ENCODE peak calls at places on chromosomes 6 and 20, in four cellular contexts. A is upper lobe of left lung, J is tibial nerve, E is A549. I is an unnamed sample.

GRCh38 chr20:40532103-40532502 is 156.9 kb downstream of the MAFB start:
- DNase-seq in E (no peak), J (no peak), A (peak; percentile 28), I (no peak)

GRCh38 chr6:25239498-25239897 is 39.7 kb upstream of the CARMIL1 start:
- DNase-seq in E (no peak), A (no peak), J (no peak), I (no peak)

GRCh38 chr6:118625833-118626232 is 25.6 kb downstream of the CEP85L start:
- DNase-seq in J (no peak), E (no peak), A (no peak), I (no peak)

GRCh38 chr6:99434702-99435530 is 9.8 kb upstream of the PNISR start:
- DNase-seq in J (no peak), E (peak; percentile 19), A (no peak), I (no peak)

GRCh38 chr6:150886155-150886554 is 20.7 kb downstream of the MTHFD1L start:
- DNase-seq in E (no peak), A (no peak), J (no peak), I (no peak)

GRCh38 chr6:157492249-157492648 is 111.3 kb downstream of the ZDHHC14 start:
- DNase-seq in E (no peak), J (no peak), A (no peak), I (no peak)

GRCh38 chr6:12271997-12272396 is 18.2 kb upstream of the EDN1 start:
- DNase-seq in A (no peak), E (no peak), J (no peak), I (no peak)

GRCh38 chr20:63446174-63447024 is 26.1 kb downstream of the KCNQ2 start:
- DNase-seq in J (no peak), A (no peak), E (no peak), I (no peak)

GRCh38 chr6:130679684-130680083 is 147.5 kb upstream of the SMLR1 start:
- DNase-seq in E (no peak), J (no peak), A (no peak), I (no peak)

GRCh38 chr6:140779341-140779740 is 1353.4 kb upstream of the GJE1 start:
- DNase-seq in A (no peak), E (no peak), J (no peak), I (no peak)

GRCh38 chr6:113351183-113351834 is 505.8 kb upstream of the MARCKS start:
- DNase-seq in E (no peak), J (no peak), A (no peak), I (no peak)

GRCh38 chr6:34243901-34244884 is 4.6 kb downstream of the SMIM29 start:
- DNase-seq in J (peak; percentile 43), A (peak; percentile 80), E (peak; percentile 80), I (peak; percentile 71)

GRCh38 chr20:50358166-50358565 is 152.0 kb upstream of the PTPN1 start:
- DNase-seq in E (no peak), A (no peak), J (no peak), I (no peak)

GRCh38 chr6:143158113-143158581 is 97.5 kb downstream of the AIG1 start:
- DNase-seq in A (no peak), J (no peak), E (no peak), I (no peak)

GRCh38 chr20:64188682-64189529 is 24.7 kb downstream of the MYT1 start:
- DNase-seq in J (no peak), A (no peak), E (peak; percentile 65), I (no peak)

GRCh38 chr20:20680991-20681508 is 31.4 kb downstream of the RALGAPA2 start:
- DNase-seq in J (no peak), A (peak; percentile 48), E (no peak), I (no peak)

GRCh38 chr6:155085582-155086253 is 90.6 kb downstream of the TIAM2 start:
- DNase-seq in J (no peak), A (no peak), E (peak; percentile 9), I (no peak)

GRCh38 chr20:13883425-13883824 is 98.6 kb downstream of the NDUFAF5 start:
- DNase-seq in A (no peak), J (no peak), E (no peak), I (no peak)

GRCh38 chr6:16872543-16873230 is 111.4 kb upstream of the ATXN1 start:
- DNase-seq in E (no peak), A (no peak), J (no peak), I (no peak)

GRCh38 chr6:44161997-44162338 is 3.3 kb downstream of the CAPN11 start:
- DNase-seq in A (no peak), J (no peak), E (no peak), I (no peak)

GRCh38 chr6:35650015-35650414 is 38.7 kb downstream of the FKBP5 start:
- DNase-seq in J (no peak), A (no peak), E (no peak), I (no peak)

GRCh38 chr6:35651244-35651643 is 37.5 kb downstream of the FKBP5 start:
- DNase-seq in E (no peak), A (no peak), J (no peak), I (no peak)

GRCh38 chr6:35654883-35655282 is 33.8 kb downstream of the FKBP5 start:
- DNase-seq in E (no peak), J (no peak), A (no peak), I (no peak)
- H3K4me1 ChIP-seq in E (no peaks in the 10 kb centered on the region), J (no peaks in the 10 kb centered on the region), A (peaks cover 9% of the 10 kb centered on the region), I (no peaks in the 10 kb centered on the region)

GRCh38 chr20:44419131-44419844 is 56.4 kb upstream of the TTPAL start:
- DNase-seq in E (no peak), A (no peak), J (no peak), I (no peak)
- TF ChIP-seq EP300 in E (no peak), A (no peak), J (no peak), I (no peak)

GRCh38 chr20:3157817-3158216 is 1.8 kb downstream of the FASTKD5 start:
- DNase-seq in E (no peak), J (no peak), A (no peak), I (no peak)

GRCh38 chr20:3161316-3162079 is 1.8 kb upstream of the FASTKD5 start:
- DNase-seq in A (no peak), E (no peak), J (no peak), I (no peak)

GRCh38 chr20:3160418-3160817 is 753 bp upstream of the FASTKD5 start:
- DNase-seq in J (no peak), E (no peak), A (no peak), I (no peak)

GRCh38 chr20:3158968-3159431 is 665 bp downstream of the FASTKD5 start:
- DNase-seq in J (no peak), A (no peak), E (no peak), I (no peak)

GRCh38 chr20:3156811-3157619 is 2.6 kb downstream of the FASTKD5 start:
- DNase-seq in J (no peak), E (no peak), A (peak; percentile 45), I (no peak)
- H3K4me1 ChIP-seq in J (no peaks in the 10 kb centered on the region), E (peaks cover 19% of the 10 kb centered on the region), A (peaks cover 43% of the 10 kb centered on the region), I (peaks cover 8% of the 10 kb centered on the region)

GRCh38 chr6:109009761-109010612 is 84.7 kb downstream of the SESN1 start:
- DNase-seq in E (no peak), A (no peak), J (no peak), I (no peak)
- TF ChIP-seq EP300 in E (no peak), A (no peak), J (no peak), I (no peak)

GRCh38 chr6:22102671-22103070 is 194.2 kb downstream of the PRL start:
- DNase-seq in E (no peak), J (no peak), A (no peak), I (no peak)
- H3K4me1 ChIP-seq in E (no peaks in the 10 kb centered on the region), J (no peaks in the 10 kb centered on the region), A (no peaks in the 10 kb centered on the region), I (no peaks in the 10 kb centered on the region)

GRCh38 chr20:45890077-45890996 is 671 bp downstream of the NEURL2 start:
- DNase-seq in E (peak; percentile 35), A (peak; percentile 90), J (peak; percentile 74), I (peak; percentile 88)
- TF ChIP-seq EP300 in E (no peak), A (no peak), J (peak; percentile 57), I (no peak)

DNA sequence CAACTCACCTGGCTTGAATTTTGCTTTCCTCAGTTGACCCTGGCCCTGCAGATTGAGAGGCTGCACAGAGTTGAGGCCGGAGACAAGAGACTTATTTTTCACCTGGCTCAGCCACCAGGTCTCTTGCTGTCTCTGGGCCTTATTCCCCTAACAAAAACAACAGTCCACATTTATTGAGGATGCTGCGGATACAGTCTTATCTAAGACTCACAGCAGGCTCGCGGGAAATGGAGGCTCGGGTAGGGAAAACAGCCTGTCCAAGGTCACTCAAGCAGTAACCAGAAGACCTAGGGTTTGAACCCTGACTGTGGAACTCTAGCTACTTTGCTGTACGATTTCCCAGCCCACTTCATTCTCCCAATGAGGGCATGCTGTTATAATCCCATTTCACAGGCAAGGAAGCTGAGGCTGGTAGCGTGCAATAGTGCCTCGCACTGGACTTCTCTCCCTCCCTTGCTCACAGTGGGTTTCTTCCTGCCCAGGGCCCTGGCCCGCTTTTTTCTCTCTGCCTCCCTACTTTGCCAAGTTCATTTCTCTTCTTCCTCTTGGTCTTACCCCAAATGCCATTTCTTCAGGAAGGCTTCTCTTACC is 57.7 kb downstream of the RBM38 start:
- DNase-seq in A (no peak), E (no peak), J (no peak), I (no peak)
- H3K4me1 ChIP-seq in A (peaks cover 9% of the 10 kb centered on the region), E (peaks cover 13% of the 10 kb centered on the region), J (no peaks in the 10 kb centered on the region), I (peaks cover 4% of the 10 kb centered on the region)

I was measured in ovary.